ENCODE peak calls at places on chromosomes 11 and 22, in nine cellular contexts. Y is prostate gland, E is aorta, C is upper lobe of right lung, N is neural progenitor cell, I is endodermal cell, A is right lobe of liver, L is HCT116, B is astrocyte. F is an unnamed sample.

GRCh38 chr11:16925495-16926065 is 88.6 kb downstream of the PLEKHA7 start:
- DNase-seq in Y (peak; percentile 30), E (peak; percentile 53), C (peak; percentile 73), N (peak; percentile 91), I (peak; percentile 89), A (peak; percentile 52), L (peak; percentile 29), B (peak; percentile 29), F (peak; percentile 1)

GRCh38 chr11:104073950-104074349 is 37.5 kb downstream of the DDI1 start:
- DNase-seq in Y (no peak), E (peak; percentile 46), C (no peak), N (no peak), I (no peak), A (no peak), L (no peak), B (peak; percentile 19), F (peak; percentile 43)

GRCh38 chr11:26778000-26778757 is 56.3 kb upstream of the SLC5A12 start:
- DNase-seq in Y (no peak), E (no peak), C (no peak), N (no peak), I (no peak), A (no peak), L (no peak), B (peak; percentile 90), F (peak; percentile 30)

GRCh38 chr22:44387486-44387885 is 74.7 kb upstream of the SHISAL1 start:
- DNase-seq in Y (no peak), E (peak; percentile 18), C (peak; percentile 17), N (no peak), I (peak; percentile 3), A (no peak), L (no peak), B (no peak), F (no peak)

GRCh38 chr11:11810764-11811726 is 30.7 kb upstream of the USP47 start:
- DNase-seq in Y (no peak), E (peak; percentile 47), C (no peak), N (no peak), I (peak; percentile 84), A (no peak), L (peak; percentile 85), B (no peak), F (peak; percentile 2)

GRCh38 chr11:130513132-130513531 is 64.7 kb downstream of the ADAMTS15 start:
- DNase-seq in Y (peak; percentile 72), E (peak; percentile 51), C (no peak), N (no peak), I (no peak), A (no peak), L (no peak), B (peak; percentile 31), F (peak; percentile 72)

GRCh38 chr11:103586756-103587155 is 449.7 kb upstream of the DDI1 start:
- DNase-seq in Y (no peak), E (no peak), C (no peak), N (no peak), I (no peak), A (no peak), L (no peak), B (peak; percentile 57), F (no peak)

GRCh38 chr11:95282337-95282751 is 51.3 kb upstream of the SESN3 start:
- DNase-seq in Y (no peak), E (no peak), C (no peak), N (peak; percentile 44), I (peak; percentile 54), A (peak; percentile 73), L (no peak), B (no peak), F (no peak)

GRCh38 chr11:76598426-76598839 is 72.1 kb downstream of the LRRC32 start:
- DNase-seq in Y (no peak), E (peak; percentile 62), C (peak; percentile 60), N (peak; percentile 75), I (peak; percentile 77), A (no peak), L (peak; percentile 7), B (peak; percentile 31), F (no peak)

GRCh38 chr11:17760102-17761029 is 25.8 kb downstream of the KCNC1 start:
- DNase-seq in Y (peak; percentile 17), E (no peak), C (no peak), N (peak; percentile 88), I (peak; percentile 94), A (peak; percentile 77), L (peak; percentile 51), B (peak; percentile 12), F (peak; percentile 13)

GRCh38 chr11:131465746-131466145 is 95.3 kb downstream of the NTM start:
- DNase-seq in Y (no peak), E (no peak), C (no peak), N (peak; percentile 87), I (peak; percentile 93), A (no peak), L (no peak), B (no peak), F (no peak)

GRCh38 chr11:126113515-126113957 is 50.9 kb upstream of the CDON start:
- DNase-seq in Y (peak; percentile 93), E (peak; percentile 94), C (peak; percentile 90), N (peak; percentile 28), I (peak; percentile 73), A (peak; percentile 95), L (peak; percentile 44), B (peak; percentile 97), F (peak; percentile 99)

GRCh38 chr11:12531020-12531419 is 143.2 kb upstream of the TEAD1 start:
- DNase-seq in Y (no peak), E (no peak), C (no peak), N (no peak), I (no peak), A (no peak), L (no peak), B (no peak), F (no peak)

GRCh38 chr11:47111318-47111804 is 65.3 kb downstream of the ARFGAP2 start:
- DNase-seq in Y (no peak), E (no peak), C (no peak), N (no peak), I (no peak), A (no peak), L (no peak), B (no peak), F (no peak)

GRCh38 chr11:85759915-85760314 is 51.0 kb downstream of the SYTL2 start:
- DNase-seq in Y (no peak), E (no peak), C (no peak), N (no peak), I (no peak), A (no peak), L (peak; percentile 34), B (peak; percentile 83), F (peak; percentile 52)

GRCh38 chr11:63916837-63917684 is at the start of gene RCOR2:
- DNase-seq in Y (peak; percentile 50), E (peak; percentile 88), C (peak; percentile 81), N (peak; percentile 95), I (peak; percentile 94), A (no peak), L (no peak), B (peak; percentile 66), F (peak; percentile 73)

GRCh38 chr11:63914896-63915681 is 1.9 kb downstream of the RCOR2 start:
- DNase-seq in Y (no peak), E (no peak), C (no peak), N (peak; percentile 28), I (peak; percentile 72), A (no peak), L (no peak), B (no peak), F (no peak)

GRCh38 chr11:63913866-63914830 is 2.8 kb downstream of the RCOR2 start:
- DNase-seq in Y (no peak), E (no peak), C (no peak), N (no peak), I (no peak), A (no peak), L (no peak), B (no peak), F (no peak)

GRCh38 chr11:63917685-63918523 is 940 bp upstream of the RCOR2 start:
- DNase-seq in Y (peak; percentile 25), E (peak; percentile 87), C (no peak), N (peak; percentile 95), I (peak; percentile 95), A (no peak), L (peak; percentile 68), B (no peak), F (no peak)

GRCh38 chr11:63915961-63916836 is 765 bp downstream of the RCOR2 start:
- DNase-seq in Y (no peak), E (no peak), C (no peak), N (peak; percentile 94), I (peak; percentile 98), A (no peak), L (no peak), B (no peak), F (peak; percentile 50)
- H3K4me3 ChIP-seq in Y (peak overlapping the region; percentile 23), E (peak overlapping the region; percentile 36), C (peak overlapping the region; percentile 50), N (peak overlapping the region; percentile 95), I (peak overlapping the region; percentile 89), A (peak overlapping the region; percentile 40), L (peak overlapping the region; percentile 64), B (peak overlapping the region; percentile 55), F (peak overlapping the region; percentile 42)

GRCh38 chr11:119513141-119513805 is 90.3 kb upstream of the THY1 start:
- DNase-seq in Y (no peak), E (no peak), C (no peak), N (no peak), I (no peak), A (no peak), L (no peak), B (no peak), F (peak; percentile 45)
- H3K27me3 ChIP-seq in Y (no peaks in the 10 kb centered on the region), E (no peaks in the 10 kb centered on the region), C (no peaks in the 10 kb centered on the region), N (no peaks in the 10 kb centered on the region), I (peaks cover 3% of the 10 kb centered on the region), A (no peaks in the 10 kb centered on the region), L (no peaks in the 10 kb centered on the region), B (peaks cover 47% of the 10 kb centered on the region), F (no peaks in the 10 kb centered on the region)

DNA sequence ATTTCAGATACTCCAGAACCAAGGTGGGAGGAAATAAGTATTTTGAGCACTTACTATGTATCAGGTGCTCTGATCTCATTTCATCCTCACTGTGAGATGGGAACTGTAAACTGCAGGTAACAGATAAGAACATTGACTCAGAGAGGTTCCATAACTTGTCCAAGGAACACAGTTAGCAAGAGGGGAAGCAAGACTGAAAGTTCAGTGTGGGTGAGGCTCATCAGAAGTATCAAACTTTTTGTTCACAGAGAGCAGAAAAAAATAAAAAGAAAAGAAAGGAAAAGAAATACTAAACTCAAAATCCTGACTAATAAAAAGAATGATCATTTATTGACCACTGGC is 37.1 kb downstream of the RAB30 start:
- DNase-seq in Y (no peak), E (no peak), C (no peak), N (no peak), I (no peak), A (no peak), L (no peak), B (no peak), F (no peak)
- H3K4me3 ChIP-seq in Y (no peak overlapping the region), E (no peak overlapping the region), C (no peak overlapping the region), N (no peak overlapping the region), I (no peak overlapping the region), A (no peak overlapping the region), L (no peak overlapping the region), B (no peak overlapping the region), F (no peak overlapping the region)

DNA sequence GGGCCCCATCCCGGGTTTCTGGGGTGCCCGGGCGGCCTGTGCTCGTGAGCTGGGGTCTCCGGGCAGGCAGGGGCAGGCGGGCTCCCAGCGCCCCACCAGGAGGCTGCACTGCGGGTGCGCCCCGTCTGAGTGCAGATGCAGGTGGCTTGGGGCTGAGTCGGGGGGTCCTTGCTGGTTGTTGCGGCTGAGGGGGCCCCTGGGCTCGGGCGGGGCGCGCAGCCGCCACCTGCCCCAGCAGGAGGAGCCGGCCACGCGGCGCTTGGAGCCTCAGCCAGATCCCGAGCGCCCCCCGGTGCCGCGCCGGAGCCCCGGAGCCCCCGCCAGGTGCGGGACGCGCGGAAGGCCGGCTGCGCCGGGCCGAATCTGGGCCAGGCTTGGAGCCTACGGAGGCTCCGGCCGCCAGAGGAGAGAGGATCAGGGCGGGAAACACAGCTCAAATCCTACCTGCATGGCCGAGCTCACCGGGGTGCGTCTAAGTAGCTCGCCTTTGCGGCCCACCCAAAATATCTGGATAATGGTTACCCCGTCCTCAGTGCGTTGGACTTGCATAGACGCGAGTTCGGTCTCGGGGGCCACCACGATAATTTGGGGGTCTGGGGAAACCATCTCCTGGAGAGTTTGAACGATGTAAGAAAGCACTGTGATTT is 625 bp upstream of the IGF2 start:
- DNase-seq in Y (no peak), E (no peak), C (no peak), N (peak; percentile 62), I (peak; percentile 73), A (no peak), L (no peak), B (no peak), F (no peak)
- H3K27me3 ChIP-seq in Y (peaks cover 31% of the 10 kb centered on the region), E (no peaks in the 10 kb centered on the region), C (peaks cover 78% of the 10 kb centered on the region), N (peaks cover 100% of the 10 kb centered on the region), I (peaks cover 93% of the 10 kb centered on the region), A (no peaks in the 10 kb centered on the region), L (no peaks in the 10 kb centered on the region), B (peaks cover 49% of the 10 kb centered on the region), F (peaks cover 65% of the 10 kb centered on the region)